ENCODE peak calls at places on chromosomes 6 and 20, in eight cellular contexts. R, U, F, B, H, X, S and D are unnamed samples.

GRCh38 chr6:16698163-16698533 is 63.1 kb downstream of the ATXN1 start:
- DNase-seq in R (no peak), U (no peak), F (no peak), B (no peak), H (no peak), X (no peak), S (no peak), D (no peak)

GRCh38 chr20:63345328-63346100 is 15.6 kb downstream of the CHRNA4 start:
- DNase-seq in R (no peak), U (no peak), F (no peak), B (no peak), H (no peak), X (no peak), S (no peak), D (no peak)

GRCh38 chr6:35401514-35401913 is 50.6 kb upstream of the FANCE start:
- DNase-seq in R (no peak), U (no peak), F (no peak), B (no peak), H (no peak), X (no peak), S (no peak), D (no peak)

GRCh38 chr6:158041788-158042187 is 60.1 kb downstream of the SYNJ2 start:
- DNase-seq in R (no peak), U (no peak), F (no peak), B (no peak), H (no peak), X (no peak), S (no peak), D (no peak)

GRCh38 chr20:54713727-54714126 is 238.3 kb downstream of the DOK5 start:
- DNase-seq in R (no peak), U (no peak), F (no peak), B (no peak), H (no peak), X (no peak), S (no peak), D (no peak)

GRCh38 chr6:128118401-128118800 is 217.5 kb upstream of the THEMIS start:
- DNase-seq in R (peak), U (no peak), F (no peak), B (no peak), H (no peak), X (no peak), S (no peak), D (no peak)

GRCh38 chr20:59151820-59152219 is 11.8 kb upstream of the ZNF831 start:
- DNase-seq in R (no peak), U (no peak), F (no peak), B (no peak), H (no peak), X (no peak), S (no peak), D (no peak)

GRCh38 chr6:125753218-125753936 is 3.9 kb downstream of the HEY2 start:
- DNase-seq in R (peak), U (peak), F (no peak), B (peak), H (no peak), X (no peak), S (no peak), D (peak)

GRCh38 chr6:118228856-118229255 is 319.2 kb upstream of the PLN start:
- DNase-seq in R (no peak), U (no peak), F (no peak), B (no peak), H (no peak), X (no peak), S (no peak), D (no peak)

GRCh38 chr20:20627471-20627870 is 85.0 kb downstream of the RALGAPA2 start:
- DNase-seq in R (no peak), U (no peak), F (no peak), B (no peak), H (no peak), X (no peak), S (no peak), D (no peak)

GRCh38 chr20:17169575-17170136 is 57.2 kb upstream of the PCSK2 start:
- DNase-seq in R (no peak), U (no peak), F (no peak), B (peak), H (no peak), X (peak), S (no peak), D (no peak)

GRCh38 chr20:45892049-45892816 is 1.1 kb downstream of the CTSA start:
- DNase-seq in R (no peak), U (peak), F (no peak), B (peak), H (peak), X (no peak), S (no peak), D (peak)

GRCh38 chr6:126077810-126078791 is 91.8 kb downstream of the TRMT11 start:
- DNase-seq in R (peak), U (no peak), F (no peak), B (no peak), H (no peak), X (no peak), S (no peak), D (no peak)

GRCh38 chr6:8914700-8915099 is 479.4 kb upstream of the SLC35B3 start:
- DNase-seq in R (no peak), U (no peak), F (no peak), B (no peak), H (no peak), X (no peak), S (no peak), D (no peak)